ENCODE peak calls at places on chromosome 11, in seven cellular contexts. One of them, this sample, is unnamed. For H3K27me3, the result is how much of the 10 kb centered on the place peaks cover.

GRCh38 chr11:61975638-61976419 is 8.4 kb upstream of the FTH1 start:
- DNase-seq in H9: no peak
- DNase-seq in neuronal stem cell: no peak
- DNase-seq in H1: no peak
- DNase-seq in mesendoderm: no peak
- DNase-seq in trophoblast cell: no peak
- DNase-seq in IMR-90: no peak
- DNase-seq in this sample: no peak

GRCh38 chr11:88152381-88152780 is 22.9 kb downstream of the RAB38 start:
- DNase-seq in H9: no peak
- DNase-seq in mesendoderm: no peak
- DNase-seq in H1: no peak
- DNase-seq in IMR-90: peak
- DNase-seq in trophoblast cell: no peak
- DNase-seq in neuronal stem cell: no peak
- DNase-seq in this sample: peak

GRCh38 chr11:70328556-70328955 is 58.1 kb downstream of the PPFIA1 start:
- DNase-seq in mesendoderm: no peak
- DNase-seq in IMR-90: no peak
- DNase-seq in H9: no peak
- DNase-seq in trophoblast cell: no peak
- DNase-seq in neuronal stem cell: no peak
- DNase-seq in H1: no peak
- DNase-seq in this sample: no peak

GRCh38 chr11:1196516-1197391 is 26.1 kb upstream of the MUC5B start:
- DNase-seq in mesendoderm: no peak
- DNase-seq in IMR-90: no peak
- DNase-seq in H9: peak
- DNase-seq in H1: no peak
- DNase-seq in trophoblast cell: no peak
- DNase-seq in neuronal stem cell: no peak
- DNase-seq in this sample: no peak

GRCh38 chr11:85595285-85595884 is 31.8 kb downstream of the DLG2 start:
- DNase-seq in neuronal stem cell: peak
- DNase-seq in H1: no peak
- DNase-seq in mesendoderm: peak
- DNase-seq in H9: no peak
- DNase-seq in IMR-90: peak
- DNase-seq in trophoblast cell: peak
- DNase-seq in this sample: peak

GRCh38 chr11:289706-290620 is 1.0 kb downstream of the PGGHG start:
- DNase-seq in H1: no peak
- DNase-seq in trophoblast cell: no peak
- DNase-seq in neuronal stem cell: no peak
- DNase-seq in H9: peak
- DNase-seq in IMR-90: no peak
- DNase-seq in mesendoderm: no peak
- DNase-seq in this sample: no peak

GRCh38 chr11:112977620-112978212 is 16.5 kb downstream of the NCAM1 start:
- DNase-seq in trophoblast cell: peak
- DNase-seq in H9: no peak
- DNase-seq in H1: no peak
- DNase-seq in IMR-90: peak
- DNase-seq in mesendoderm: no peak
- DNase-seq in neuronal stem cell: peak
- DNase-seq in this sample: peak

GRCh38 chr11:35030716-35031213 is 108.2 kb upstream of the CD44 start:
- DNase-seq in H1: no peak
- DNase-seq in IMR-90: peak
- DNase-seq in mesendoderm: peak
- DNase-seq in H9: no peak
- DNase-seq in trophoblast cell: peak
- DNase-seq in neuronal stem cell: no peak
- DNase-seq in this sample: peak

GRCh38 chr11:76589477-76589876 is 81.1 kb downstream of the LRRC32 start:
- DNase-seq in H9: no peak
- DNase-seq in IMR-90: no peak
- DNase-seq in trophoblast cell: no peak
- DNase-seq in mesendoderm: no peak
- DNase-seq in H1: no peak
- DNase-seq in neuronal stem cell: no peak
- DNase-seq in this sample: no peak

GRCh38 chr11:70522613-70523311 is 124.4 kb downstream of the CTTN start:
- DNase-seq in trophoblast cell: peak
- DNase-seq in H9: peak
- DNase-seq in IMR-90: no peak
- DNase-seq in H1: no peak
- DNase-seq in mesendoderm: no peak
- DNase-seq in neuronal stem cell: peak
- DNase-seq in this sample: no peak

GRCh38 chr11:111185259-111185658 is 60.3 kb upstream of the POU2AF2 start:
- DNase-seq in H9: no peak
- DNase-seq in IMR-90: peak
- DNase-seq in H1: no peak
- DNase-seq in trophoblast cell: no peak
- DNase-seq in mesendoderm: no peak
- DNase-seq in neuronal stem cell: no peak
- DNase-seq in this sample: peak

GRCh38 chr11:28144808-28145207 is 36.6 kb downstream of the METTL15 start:
- DNase-seq in IMR-90: peak
- DNase-seq in trophoblast cell: no peak
- DNase-seq in H9: no peak
- DNase-seq in mesendoderm: no peak
- DNase-seq in H1: no peak
- DNase-seq in neuronal stem cell: no peak
- DNase-seq in this sample: peak

GRCh38 chr11:33475999-33476398 is 218.8 kb downstream of the HIPK3 start:
- DNase-seq in trophoblast cell: no peak
- DNase-seq in H1: no peak
- DNase-seq in neuronal stem cell: no peak
- DNase-seq in IMR-90: peak
- DNase-seq in mesendoderm: no peak
- DNase-seq in H9: no peak
- DNase-seq in this sample: peak

GRCh38 chr11:119416606-119417580 is 6.1 kb downstream of the THY1 start:
- DNase-seq in mesendoderm: peak
- DNase-seq in neuronal stem cell: no peak
- DNase-seq in H1: no peak
- DNase-seq in H9: peak
- DNase-seq in trophoblast cell: peak
- DNase-seq in IMR-90: peak
- DNase-seq in this sample: no peak

GRCh38 chr11:59534676-59535075 is 23.3 kb downstream of the OR4D9 start:
- DNase-seq in H9: no peak
- DNase-seq in trophoblast cell: peak
- DNase-seq in IMR-90: no peak
- DNase-seq in mesendoderm: no peak
- DNase-seq in neuronal stem cell: no peak
- DNase-seq in H1: no peak
- DNase-seq in this sample: no peak

GRCh38 chr11:130069684-130070108 is at the start of gene APLP2:
- DNase-seq in H9: peak
- DNase-seq in neuronal stem cell: peak
- DNase-seq in trophoblast cell: peak
- DNase-seq in IMR-90: peak
- DNase-seq in H1: peak
- DNase-seq in mesendoderm: peak
- DNase-seq in this sample: peak

GRCh38 chr11:69460540-69461257 is 20.8 kb upstream of the LINC01488 start:
- DNase-seq in H9: no peak
- DNase-seq in mesendoderm: no peak
- DNase-seq in trophoblast cell: no peak
- DNase-seq in IMR-90: peak
- DNase-seq in H1: no peak
- DNase-seq in neuronal stem cell: no peak
- DNase-seq in this sample: peak

GRCh38 chr11:113553905-113554304 is 78.7 kb upstream of the DRD2 start:
- DNase-seq in trophoblast cell: no peak
- DNase-seq in IMR-90: no peak
- DNase-seq in mesendoderm: no peak
- DNase-seq in H9: no peak
- DNase-seq in neuronal stem cell: no peak
- DNase-seq in H1: no peak
- DNase-seq in this sample: no peak

GRCh38 chr11:60930394-60930793 is 6.1 kb downstream of the TMEM132A start:
- DNase-seq in H1: no peak
- DNase-seq in neuronal stem cell: no peak
- DNase-seq in H9: no peak
- DNase-seq in mesendoderm: no peak
- DNase-seq in IMR-90: no peak
- DNase-seq in trophoblast cell: no peak
- DNase-seq in this sample: no peak

GRCh38 chr11:17352925-17353227 is 1.3 kb downstream of the NCR3LG1 start:
- DNase-seq in H9: peak
- DNase-seq in trophoblast cell: no peak
- DNase-seq in mesendoderm: no peak
- DNase-seq in neuronal stem cell: no peak
- DNase-seq in H1: no peak
- DNase-seq in IMR-90: peak
- DNase-seq in this sample: no peak

GRCh38 chr11:128806496-128807261 is 60.4 kb downstream of the KCNJ1 start:
- DNase-seq in mesendoderm: no peak
- DNase-seq in H9: no peak
- DNase-seq in IMR-90: peak
- DNase-seq in H1: no peak
- DNase-seq in neuronal stem cell: no peak
- DNase-seq in trophoblast cell: no peak
- DNase-seq in this sample: no peak

GRCh38 chr11:2701898-2702434 is 2.2 kb upstream of the KCNQ1OT1 start:
- DNase-seq in trophoblast cell: no peak
- DNase-seq in IMR-90: no peak
- DNase-seq in mesendoderm: no peak
- DNase-seq in neuronal stem cell: no peak
- DNase-seq in H9: no peak
- DNase-seq in H1: no peak
- DNase-seq in this sample: no peak

GRCh38 chr11:134589155-134589554 is 177.1 kb upstream of the B3GAT1 start:
- DNase-seq in trophoblast cell: no peak
- DNase-seq in H1: no peak
- DNase-seq in neuronal stem cell: no peak
- DNase-seq in mesendoderm: no peak
- DNase-seq in IMR-90: no peak
- DNase-seq in H9: no peak
- DNase-seq in this sample: no peak

DNA sequence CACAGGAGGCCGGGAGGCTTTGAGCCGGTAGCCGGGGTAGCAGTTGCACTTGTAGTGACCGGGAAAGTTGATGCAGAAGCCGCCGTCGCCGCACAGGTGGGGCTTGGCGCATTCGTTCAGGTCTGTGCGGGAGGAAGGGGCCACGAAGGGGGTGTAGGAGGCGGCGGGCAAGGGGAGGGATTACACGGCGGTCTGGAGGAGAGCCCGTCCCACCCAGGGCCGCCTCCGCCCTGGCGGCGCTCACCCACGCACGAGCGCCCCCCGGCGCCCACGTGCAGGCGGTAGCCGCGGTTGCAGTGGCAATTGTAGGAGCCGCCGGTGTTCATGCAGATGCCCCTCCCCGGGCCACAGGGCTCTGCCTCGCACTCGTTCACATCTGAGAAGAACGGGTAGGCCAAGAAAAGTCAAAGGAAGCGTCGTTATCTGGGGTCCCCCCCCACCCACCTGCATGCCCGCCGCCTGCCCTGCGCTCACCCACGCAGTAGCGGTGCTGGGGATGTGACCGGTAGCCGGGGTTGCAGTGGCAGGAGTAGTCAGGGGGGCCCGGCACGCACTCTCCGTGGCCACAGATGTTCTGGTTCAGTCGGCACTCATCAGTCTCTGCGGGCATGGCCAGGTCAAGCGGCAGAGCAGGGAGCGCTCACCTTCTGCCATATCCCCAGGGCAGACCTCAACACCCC is 10.6 kb downstream of the LTBP3 start:
- DNase-seq in H9: no peak
- DNase-seq in IMR-90: no peak
- DNase-seq in neuronal stem cell: no peak
- DNase-seq in mesendoderm: no peak
- DNase-seq in H1: no peak
- DNase-seq in trophoblast cell: no peak
- DNase-seq in this sample: no peak
- H3K27me3 ChIP-seq in H9: under half
- H3K27me3 ChIP-seq in IMR-90: under half
- H3K27me3 ChIP-seq in neuronal stem cell: under half
- H3K27me3 ChIP-seq in mesendoderm: under half
- H3K27me3 ChIP-seq in H1: under half
- H3K27me3 ChIP-seq in trophoblast cell: under half
- H3K27me3 ChIP-seq in this sample: under half

DNA sequence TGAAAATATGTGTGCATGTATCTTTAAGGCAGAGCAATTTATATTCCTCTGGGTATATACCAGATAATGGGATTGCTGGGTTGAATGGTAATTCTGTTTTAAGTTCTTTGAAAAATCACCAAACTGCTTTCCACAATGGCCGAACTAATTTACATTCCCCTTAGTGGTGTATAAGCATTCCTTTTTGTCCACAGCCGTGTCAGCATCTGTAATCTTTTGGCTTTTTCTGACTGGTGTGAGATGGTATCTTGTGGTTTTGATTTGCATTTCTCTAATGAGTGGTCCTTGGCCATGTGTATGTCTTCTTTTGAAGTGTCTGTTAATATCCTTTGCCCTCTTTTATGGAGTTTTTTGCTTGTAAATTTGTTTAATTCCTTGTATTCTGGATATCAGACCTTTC is 24.3 kb downstream of the CCDC15 start:
- DNase-seq in mesendoderm: no peak
- DNase-seq in trophoblast cell: no peak
- DNase-seq in neuronal stem cell: no peak
- DNase-seq in H1: no peak
- DNase-seq in H9: no peak
- DNase-seq in IMR-90: no peak
- DNase-seq in this sample: no peak
- H4K8ac ChIP-seq in mesendoderm: no peak
- H4K8ac ChIP-seq in trophoblast cell: no peak
- H4K8ac ChIP-seq in neuronal stem cell: no peak
- H4K8ac ChIP-seq in H1: no peak
- H4K8ac ChIP-seq in H9: no peak
- H4K8ac ChIP-seq in IMR-90: no peak
- H4K8ac ChIP-seq in this sample: no peak

DNA sequence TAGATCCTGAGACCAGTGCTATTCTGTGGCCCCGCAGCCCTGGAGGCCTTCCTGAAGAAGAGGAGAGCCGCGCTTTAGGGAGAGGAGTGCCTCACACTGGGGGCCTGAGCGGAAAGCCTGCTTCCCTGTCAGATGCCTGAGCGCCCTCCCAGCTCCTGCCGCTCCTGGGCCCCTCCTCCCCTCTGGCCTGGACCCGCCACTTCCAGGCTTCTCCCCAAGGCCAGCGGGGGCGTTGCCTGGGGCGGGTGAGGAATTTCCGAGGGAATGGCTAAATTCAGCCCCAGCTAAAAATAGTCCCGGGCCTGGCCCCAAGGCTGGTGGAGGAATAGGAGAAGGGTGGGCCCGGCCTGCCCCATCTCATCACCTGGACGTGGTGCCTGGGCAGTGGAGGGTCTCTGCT is 15.4 kb downstream of the ARHGEF17 start:
- DNase-seq in trophoblast cell: peak
- DNase-seq in H9: peak
- DNase-seq in H1: no peak
- DNase-seq in mesendoderm: peak
- DNase-seq in neuronal stem cell: no peak
- DNase-seq in IMR-90: peak
- DNase-seq in this sample: peak
- H3K9ac ChIP-seq in trophoblast cell: no peak
- H3K9ac ChIP-seq in H9: no peak
- H3K9ac ChIP-seq in H1: no peak
- H3K9ac ChIP-seq in mesendoderm: peak
- H3K9ac ChIP-seq in neuronal stem cell: peak
- H3K9ac ChIP-seq in IMR-90: peak
- H3K9ac ChIP-seq in this sample: peak

GRCh38 chr11:131530411-131530810 is 160.0 kb downstream of the NTM start:
- DNase-seq in mesendoderm: no peak
- DNase-seq in H1: no peak
- DNase-seq in neuronal stem cell: peak
- DNase-seq in H9: no peak
- DNase-seq in IMR-90: no peak
- DNase-seq in trophoblast cell: no peak
- DNase-seq in this sample: no peak
- H3K27me3 ChIP-seq in mesendoderm: under half
- H3K27me3 ChIP-seq in H1: under half
- H3K27me3 ChIP-seq in neuronal stem cell: under half
- H3K27me3 ChIP-seq in H9: under half
- H3K27me3 ChIP-seq in IMR-90: under half
- H3K27me3 ChIP-seq in trophoblast cell: under half
- H3K27me3 ChIP-seq in this sample: under half